ENCODE peak calls at places on chromosomes 16 and 17, in eight cellular contexts. U is fibroblast of pulmonary artery; Z is thoracic aorta; B is NCI-H1436; W is activated naive CD8-positive, alpha-beta T cell treated with anti-CD3 and anti-CD28 coated beads, Interleukin-2, amount 50 U/mL, for 24 hours; J is CD8-positive, alpha-beta T cell; K is T-helper 1 cell; T is HTR-8/SVneo. Q is an unnamed sample.

GRCh38 chr16:65121870-65122723 is at the start of gene CDH11:
- DNase-seq in U (peak; percentile 89), Z (no peak), B (no peak), W (no peak), J (no peak), K (no peak), T (no peak), Q (peak; percentile 89)

GRCh38 chr17:11980813-11981212 is 16.5 kb downstream of the ZNF18 start:
- DNase-seq in U (peak; percentile 26), Z (no peak), B (no peak), W (no peak), J (no peak), K (no peak), T (no peak), Q (no peak)

GRCh38 chr17:34706029-34706428 is 126.6 kb downstream of the TMEM132E start:
- DNase-seq in U (peak; percentile 25), Z (no peak), B (no peak), W (peak; percentile 26), J (no peak), K (no peak), T (no peak), Q (peak; percentile 62)

GRCh38 chr17:48240562-48241130 is 133.1 kb downstream of the SNX11 start:
- DNase-seq in U (peak; percentile 39), Z (no peak), B (no peak), W (no peak), J (no peak), K (no peak), T (peak; percentile 49), Q (peak; percentile 62)

GRCh38 chr16:64242510-64242909 is 879.4 kb downstream of the CDH11 start:
- DNase-seq in U (no peak), Z (no peak), B (no peak), W (no peak), J (no peak), K (no peak), T (no peak), Q (no peak)

GRCh38 chr16:86072328-86073102 is 173.6 kb downstream of the IRF8 start:
- DNase-seq in U (peak; percentile 82), Z (no peak), B (peak; percentile 1), W (peak; percentile 54), J (no peak), K (no peak), T (peak; percentile 69), Q (peak; percentile 63)

GRCh38 chr16:635573-636205 is 416 bp downstream of the METTL26 start:
- DNase-seq in U (no peak), Z (no peak), B (no peak), W (no peak), J (no peak), K (no peak), T (no peak), Q (no peak)

GRCh38 chr16:1706386-1707192 is 594 bp downstream of the MAPK8IP3 start:
- DNase-seq in U (peak; percentile 41), Z (no peak), B (peak; percentile 18), W (peak; percentile 36), J (peak; percentile 10), K (peak; percentile 28), T (no peak), Q (no peak)

GRCh38 chr16:11329080-11329491 is 16.2 kb upstream of the RMI2 start:
- DNase-seq in U (no peak), Z (no peak), B (no peak), W (no peak), J (no peak), K (no peak), T (no peak), Q (peak; percentile 42)

GRCh38 chr17:67353929-67354557 is 12.3 kb downstream of the PSMD12 start:
- DNase-seq in U (no peak), Z (no peak), B (no peak), W (no peak), J (no peak), K (no peak), T (no peak), Q (no peak)

GRCh38 chr17:79970576-79971068 is 65.0 kb downstream of the TBC1D16 start:
- DNase-seq in U (peak; percentile 44), Z (no peak), B (peak; percentile 69), W (peak; percentile 48), J (no peak), K (peak; percentile 22), T (no peak), Q (peak; percentile 49)

GRCh38 chr16:29962344-29962994 is 590 bp downstream of the TMEM219 start:
- DNase-seq in U (peak; percentile 57), Z (no peak), B (no peak), W (no peak), J (no peak), K (no peak), T (no peak), Q (no peak)

GRCh38 chr16:424033-424622 is 1.3 kb upstream of the RAB11FIP3 start:
- DNase-seq in U (peak; percentile 98), Z (peak; percentile 83), B (no peak), W (no peak), J (no peak), K (no peak), T (peak; percentile 89), Q (peak; percentile 58)

GRCh38 chr17:21193031-21193430 is 20.9 kb downstream of the TMEM11 start:
- DNase-seq in U (no peak), Z (no peak), B (no peak), W (no peak), J (no peak), K (no peak), T (no peak), Q (peak; percentile 69)

GRCh38 chr16:1630450-1631213 is 18.5 kb downstream of the CRAMP1 start:
- DNase-seq in U (no peak), Z (no peak), B (no peak), W (no peak), J (no peak), K (no peak), T (no peak), Q (no peak)

GRCh38 chr17:31888124-31888523 is 13.4 kb downstream of the UTP6 start:
- DNase-seq in U (no peak), Z (no peak), B (no peak), W (no peak), J (no peak), K (no peak), T (no peak), Q (no peak)

GRCh38 chr16:65469116-65469515 is 347.3 kb upstream of the CDH11 start:
- DNase-seq in U (no peak), Z (no peak), B (no peak), W (no peak), J (no peak), K (no peak), T (no peak), Q (no peak)

GRCh38 chr17:3951003-3951402 is 13.2 kb downstream of the ATP2A3 start:
- DNase-seq in U (no peak), Z (no peak), B (no peak), W (no peak), J (no peak), K (no peak), T (no peak), Q (no peak)

GRCh38 chr17:55124730-55125129 is 140.0 kb upstream of the HLF start:
- DNase-seq in U (no peak), Z (no peak), B (no peak), W (no peak), J (no peak), K (no peak), T (no peak), Q (no peak)

GRCh38 chr17:14301279-14301760 is 439 bp downstream of the HS3ST3B1 start:
- DNase-seq in U (no peak), Z (no peak), B (no peak), W (peak; percentile 48), J (peak; percentile 34), K (no peak), T (no peak), Q (no peak)

GRCh38 chr16:58501242-58502131 is 1.5 kb downstream of the NDRG4 start:
- DNase-seq in U (no peak), Z (no peak), B (peak; percentile 70), W (peak; percentile 50), J (peak; percentile 29), K (peak; percentile 43), T (no peak), Q (no peak)

GRCh38 chr16:11128211-11129123 is 127.5 kb downstream of the SOCS1 start:
- DNase-seq in U (peak; percentile 81), Z (no peak), B (no peak), W (no peak), J (no peak), K (no peak), T (no peak), Q (no peak)

GRCh38 chr16:85057212-85057889 is 29.8 kb downstream of the KIAA0513 start:
- DNase-seq in U (no peak), Z (no peak), B (no peak), W (no peak), J (no peak), K (no peak), T (no peak), Q (no peak)

GRCh38 chr16:31477220-31478216 is 5.4 kb upstream of the SLC5A2 start:
- DNase-seq in U (no peak), Z (no peak), B (no peak), W (peak; percentile 58), J (peak; percentile 29), K (peak; percentile 17), T (no peak), Q (no peak)

GRCh38 chr17:38602862-38603785 is 2.6 kb downstream of the SRCIN1 start:
- DNase-seq in U (no peak), Z (no peak), B (no peak), W (no peak), J (no peak), K (no peak), T (no peak), Q (no peak)

GRCh38 chr17:17520599-17521232 is 24.5 kb upstream of the RASD1 start:
- DNase-seq in U (no peak), Z (no peak), B (no peak), W (no peak), J (no peak), K (no peak), T (no peak), Q (no peak)

GRCh38 chr17:13525876-13526275 is 75.9 kb downstream of the HS3ST3A1 start:
- DNase-seq in U (no peak), Z (no peak), B (no peak), W (no peak), J (no peak), K (no peak), T (no peak), Q (no peak)

GRCh38 chr16:88405325-88406060 is 22.7 kb downstream of the ZNF469 start:
- DNase-seq in U (peak; percentile 38), Z (no peak), B (no peak), W (no peak), J (no peak), K (no peak), T (no peak), Q (no peak)

GRCh38 chr17:19540706-19541370 is 7.2 kb downstream of the SLC47A1 start:
- DNase-seq in U (no peak), Z (no peak), B (no peak), W (no peak), J (no peak), K (no peak), T (no peak), Q (no peak)

GRCh38 chr17:74513987-74514631 is 17.2 kb downstream of the CD300LB start:
- DNase-seq in U (peak; percentile 60), Z (no peak), B (peak; percentile 28), W (peak; percentile 55), J (peak; percentile 16), K (peak; percentile 30), T (no peak), Q (peak; percentile 42)

GRCh38 chr17:42683407-42684031 is 1.2 kb downstream of the CNTNAP1 start:
- DNase-seq in U (no peak), Z (no peak), B (no peak), W (no peak), J (no peak), K (no peak), T (no peak), Q (no peak)

GRCh38 chr17:48592097-48592496 is 1.5 kb downstream of the HOXB5 start:
- DNase-seq in U (no peak), Z (no peak), B (no peak), W (no peak), J (no peak), K (no peak), T (no peak), Q (no peak)

GRCh38 chr16:82504811-82505210 is 122.0 kb upstream of the CDH13 start:
- DNase-seq in U (no peak), Z (no peak), B (no peak), W (no peak), J (no peak), K (no peak), T (no peak), Q (no peak)

GRCh38 chr16:55480228-55480655 is 1.2 kb downstream of the MMP2 start:
- DNase-seq in U (peak; percentile 95), Z (peak; percentile 60), B (no peak), W (no peak), J (no peak), K (no peak), T (no peak), Q (peak; percentile 87)